ENCODE peak calls at places on chromosome 14, in ten cellular contexts. Y is effector memory CD4-positive, alpha-beta T cell; G is thoracic aorta; P is psoas muscle; T is suprapubic skin; C is fibroblast of lung; Z is ovary; X is GM23248; W is iPS DF 6.9; A is aorta. E is an unnamed sample. For H3K4me1, the result is how much of the 10 kb centered on the place peaks cover.

GRCh38 chr14:62064741-62065323 is 302.6 kb downstream of the SNAPC1 start:
- DNase-seq in Y (no peak), G (no peak), P (no peak), T (no peak), C (no peak), Z (no peak), X (no peak), W (no peak), A (no peak), E (no peak)

GRCh38 chr14:63468273-63468672 is 74.9 kb downstream of the PPP2R5E start:
- DNase-seq in Y (no peak), G (no peak), P (no peak), T (no peak), C (no peak), Z (no peak), X (no peak), W (no peak), A (no peak), E (no peak)

GRCh38 chr14:90756755-90757345 is 59.4 kb downstream of the TTC7B start:
- DNase-seq in Y (no peak), G (no peak), P (peak), T (no peak), C (no peak), Z (no peak), X (no peak), W (peak), A (no peak), E (no peak)

GRCh38 chr14:70748422-70748821 is 60.9 kb downstream of the MAP3K9 start:
- DNase-seq in Y (no peak), G (no peak), P (no peak), T (no peak), C (peak), Z (no peak), X (peak), W (no peak), A (no peak), E (no peak)

GRCh38 chr14:97276573-97276972 is 479.4 kb downstream of the VRK1 start:
- DNase-seq in Y (no peak), G (no peak), P (no peak), T (no peak), C (peak), Z (no peak), X (no peak), W (no peak), A (no peak), E (peak)

GRCh38 chr14:30848449-30849240 is 25.7 kb upstream of the COCH start:
- DNase-seq in Y (no peak), G (no peak), P (no peak), T (no peak), C (no peak), Z (no peak), X (no peak), W (no peak), A (no peak), E (no peak)

GRCh38 chr14:52043690-52044089 is 25.2 kb downstream of the NID2 start:
- DNase-seq in Y (no peak), G (no peak), P (no peak), T (no peak), C (no peak), Z (no peak), X (peak), W (no peak), A (no peak), E (no peak)

GRCh38 chr14:76480426-76480825 is 104.5 kb downstream of the ESRRB start:
- DNase-seq in Y (no peak), G (no peak), P (no peak), T (no peak), C (no peak), Z (no peak), X (no peak), W (no peak), A (no peak), E (no peak)

GRCh38 chr14:53501361-53502320 is 348.5 kb upstream of the DDHD1 start:
- DNase-seq in Y (no peak), G (no peak), P (no peak), T (no peak), C (peak), Z (no peak), X (peak), W (no peak), A (no peak), E (no peak)

GRCh38 chr14:50362791-50363733 is 33.6 kb downstream of the CDKL1 start:
- DNase-seq in Y (no peak), G (no peak), P (no peak), T (no peak), C (no peak), Z (no peak), X (peak), W (no peak), A (no peak), E (peak)

GRCh38 chr14:52110441-52111086 is 41.7 kb upstream of the NID2 start:
- DNase-seq in Y (no peak), G (no peak), P (no peak), T (no peak), C (peak), Z (no peak), X (peak), W (no peak), A (no peak), E (no peak)

GRCh38 chr14:103188691-103189480 is 65.6 kb downstream of the TNFAIP2 start:
- DNase-seq in Y (no peak), G (no peak), P (peak), T (no peak), C (no peak), Z (peak), X (peak), W (no peak), A (no peak), E (no peak)

GRCh38 chr14:96272777-96273471 is 16.9 kb downstream of the BDKRB1 start:
- DNase-seq in Y (no peak), G (no peak), P (no peak), T (no peak), C (peak), Z (no peak), X (peak), W (no peak), A (no peak), E (no peak)

GRCh38 chr14:104443391-104444158 is 136.0 kb upstream of the C14orf180 start:
- DNase-seq in Y (no peak), G (no peak), P (no peak), T (peak), C (no peak), Z (no peak), X (no peak), W (no peak), A (no peak), E (no peak)

GRCh38 chr14:93173943-93174395 is 10.7 kb downstream of the MOAP1 start:
- DNase-seq in Y (no peak), G (no peak), P (no peak), T (no peak), C (peak), Z (no peak), X (peak), W (no peak), A (no peak), E (no peak)

GRCh38 chr14:58501214-58501816 is 73.8 kb downstream of the KIAA0586 start:
- DNase-seq in Y (no peak), G (no peak), P (no peak), T (no peak), C (peak), Z (no peak), X (peak), W (peak), A (no peak), E (no peak)

GRCh38 chr14:105203057-105203494 is 22.0 kb upstream of the NUDT14 start:
- DNase-seq in Y (peak), G (peak), P (peak), T (peak), C (peak), Z (peak), X (peak), W (no peak), A (peak), E (peak)

GRCh38 chr14:104865631-104866441 is 768 bp downstream of the CEP170B start:
- DNase-seq in Y (no peak), G (no peak), P (peak), T (peak), C (peak), Z (peak), X (peak), W (no peak), A (peak), E (peak)

GRCh38 chr14:100536721-100537700 is 50.2 kb downstream of the BEGAIN start:
- DNase-seq in Y (no peak), G (peak), P (peak), T (peak), C (no peak), Z (no peak), X (no peak), W (no peak), A (peak), E (no peak)

DNA sequence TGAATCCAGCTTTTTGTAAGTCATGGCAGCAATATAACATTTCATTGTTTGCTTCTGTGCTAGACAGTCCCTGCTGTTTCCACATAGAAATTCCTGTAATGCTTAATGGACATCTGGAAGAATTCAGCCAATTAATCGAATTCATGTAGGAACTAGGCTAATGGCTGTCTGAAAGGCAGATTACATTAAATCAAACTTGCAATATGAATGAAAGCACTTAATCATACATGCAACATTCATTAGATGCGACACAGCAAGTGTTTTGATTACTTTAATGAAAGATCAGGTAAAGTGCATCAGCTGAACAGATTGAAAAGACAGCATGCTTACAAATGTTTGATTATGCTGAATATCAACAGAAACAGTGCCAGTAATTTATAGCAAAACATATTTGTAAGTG is 24.1 kb upstream of the INSM2 start:
- DNase-seq in Y (no peak), G (no peak), P (no peak), T (no peak), C (no peak), Z (no peak), X (no peak), W (no peak), A (no peak), E (no peak)
- H3K4me3 ChIP-seq in Y (no peak), G (no peak), P (no peak), T (no peak), C (no peak), Z (no peak), X (no peak), W (no peak), A (no peak), E (no peak)

GRCh38 chr14:101619484-101619883 is 58.2 kb downstream of the DIO3 start:
- DNase-seq in Y (no peak), G (no peak), P (no peak), T (no peak), C (no peak), Z (no peak), X (no peak), W (no peak), A (no peak), E (no peak)

GRCh38 chr14:101620821-101621785 is 59.8 kb downstream of the DIO3 start:
- DNase-seq in Y (no peak), G (no peak), P (no peak), T (no peak), C (no peak), Z (no peak), X (no peak), W (no peak), A (no peak), E (no peak)

GRCh38 chr14:101623077-101623372 is 61.7 kb downstream of the DIO3 start:
- DNase-seq in Y (no peak), G (no peak), P (no peak), T (no peak), C (no peak), Z (no peak), X (no peak), W (no peak), A (no peak), E (no peak)

GRCh38 chr14:101622251-101623076 is 61.2 kb downstream of the DIO3 start:
- DNase-seq in Y (no peak), G (no peak), P (no peak), T (no peak), C (no peak), Z (no peak), X (no peak), W (no peak), A (no peak), E (no peak)

DNA sequence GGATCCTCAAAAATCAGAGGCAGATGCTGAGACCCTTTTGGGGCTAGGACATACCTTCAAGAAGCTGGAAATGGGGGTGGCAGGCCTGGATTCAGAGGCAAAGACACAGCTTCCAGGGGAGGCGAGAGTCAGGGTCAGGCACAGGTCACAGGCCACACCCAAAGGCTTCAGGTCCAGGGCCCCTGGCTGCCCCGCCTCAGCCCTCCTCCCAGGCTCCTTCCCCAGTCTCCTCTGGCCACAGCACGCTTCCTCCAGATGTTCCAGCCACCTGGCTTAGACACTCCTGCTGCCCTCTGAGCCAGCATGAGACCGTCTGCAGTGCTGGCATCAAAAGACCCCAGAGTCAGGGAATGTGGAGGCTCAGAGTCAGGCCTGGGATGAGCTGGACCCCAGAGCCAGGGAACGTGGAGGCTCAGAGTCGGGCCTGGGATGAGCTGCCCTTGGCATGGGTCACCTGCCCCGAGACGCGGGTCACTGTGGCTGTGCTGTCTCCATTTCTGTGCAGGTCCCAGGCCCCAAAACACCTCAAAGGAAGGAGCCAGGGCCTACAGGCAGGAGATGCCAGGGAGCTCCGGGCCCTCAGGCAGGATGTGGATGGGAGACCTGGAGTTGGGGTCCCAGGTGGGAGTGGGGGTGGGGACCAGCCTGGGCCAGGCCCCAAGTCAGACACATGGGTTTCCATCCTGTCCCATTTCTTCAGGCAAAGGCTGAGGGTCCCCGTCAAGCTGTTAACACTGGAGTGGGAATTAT is 58.9 kb downstream of the DIO3 start:
- DNase-seq in Y (no peak), G (no peak), P (no peak), T (no peak), C (no peak), Z (no peak), X (no peak), W (no peak), A (no peak), E (no peak)
- H3K4me1 ChIP-seq in Y (under half), G (under half), P (under half), T (under half), C (under half), Z (under half), X (under half), W (under half), A (under half), E (under half)

GRCh38 chr14:55103005-55103640 is 25.9 kb upstream of the LGALS3 start:
- DNase-seq in Y (peak), G (peak), P (peak), T (peak), C (peak), Z (peak), X (peak), W (no peak), A (peak), E (peak)
- H3K4me3 ChIP-seq in Y (no peak), G (no peak), P (no peak), T (peak), C (peak), Z (no peak), X (peak), W (no peak), A (no peak), E (peak)

GRCh38 chr14:23569443-23570151 is 2.0 kb upstream of the AP1G2 start:
- DNase-seq in Y (no peak), G (no peak), P (no peak), T (peak), C (no peak), Z (no peak), X (peak), W (no peak), A (no peak), E (no peak)

GRCh38 chr14:23572841-23573240 is 5.2 kb upstream of the AP1G2 start:
- DNase-seq in Y (no peak), G (no peak), P (no peak), T (peak), C (no peak), Z (no peak), X (no peak), W (no peak), A (peak), E (no peak)

GRCh38 chr14:23571701-23572523 is 4.3 kb upstream of the AP1G2 start:
- DNase-seq in Y (no peak), G (no peak), P (no peak), T (peak), C (no peak), Z (no peak), X (no peak), W (no peak), A (peak), E (no peak)

GRCh38 chr14:23572524-23572828 is 4.9 kb upstream of the AP1G2 start:
- DNase-seq in Y (no peak), G (no peak), P (no peak), T (no peak), C (no peak), Z (no peak), X (no peak), W (no peak), A (no peak), E (no peak)

DNA sequence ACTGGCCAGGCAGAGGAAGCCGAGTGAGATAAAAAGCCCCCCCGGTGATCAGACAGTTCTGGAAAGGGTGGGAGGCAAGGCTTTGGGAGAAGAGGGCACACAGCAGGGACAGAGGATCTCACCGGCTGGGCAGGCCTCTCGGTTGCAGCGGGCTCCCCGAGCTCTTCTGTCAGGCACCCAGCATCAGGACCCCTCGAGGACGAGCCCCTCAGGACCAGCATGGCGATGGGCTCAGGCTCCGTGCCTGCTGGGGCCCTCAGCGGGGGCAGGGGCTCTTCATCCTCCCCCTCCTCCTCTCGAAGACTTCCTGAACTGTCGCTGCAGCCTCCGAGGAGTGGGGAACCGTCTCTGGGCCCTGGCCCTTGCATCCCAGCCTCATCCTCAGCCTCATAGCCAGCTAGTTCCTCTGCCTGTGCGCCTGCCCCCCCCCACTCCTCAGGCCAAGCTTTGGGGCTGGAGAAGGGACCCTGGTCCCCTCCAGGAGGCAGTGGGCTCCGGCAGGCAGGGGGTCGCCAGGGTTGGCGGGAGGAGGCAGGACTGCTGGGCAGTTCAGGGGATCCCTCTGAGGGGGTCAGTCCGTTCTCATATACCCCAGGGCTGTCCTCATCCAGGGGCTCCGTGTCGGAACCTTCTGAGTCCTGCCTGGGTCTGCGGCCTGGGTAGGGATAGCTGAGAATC is 3.4 kb upstream of the AP1G2 start:
- DNase-seq in Y (no peak), G (no peak), P (no peak), T (peak), C (no peak), Z (no peak), X (no peak), W (no peak), A (no peak), E (no peak)
- H3K4me1 ChIP-seq in Y (under half), G (under half), P (under half), T (half or more), C (under half), Z (under half), X (under half), W (under half), A (under half), E (under half)

DNA sequence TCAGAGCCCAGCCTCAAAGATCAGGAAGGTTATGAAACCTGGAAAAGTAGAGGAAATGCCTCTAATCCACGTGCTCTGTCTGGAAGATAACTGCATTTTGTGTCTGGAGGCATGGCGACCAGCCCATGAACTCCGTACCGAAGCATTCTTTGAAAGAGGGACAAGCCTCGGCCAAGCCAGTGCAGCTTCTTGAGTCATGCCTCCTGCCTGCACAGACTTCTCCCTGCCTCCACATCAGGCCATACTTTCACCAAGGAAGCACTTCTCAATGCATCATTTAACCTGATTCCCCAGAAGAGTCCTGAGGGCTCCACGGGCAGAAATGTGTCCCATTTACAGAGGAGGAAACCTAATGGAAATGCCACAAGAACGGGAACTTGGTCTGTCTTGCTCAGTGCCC is 3.4 kb downstream of the ACTN1 start:
- DNase-seq in Y (no peak), G (no peak), P (no peak), T (no peak), C (peak), Z (no peak), X (peak), W (no peak), A (no peak), E (no peak)
- H3K4me3 ChIP-seq in Y (no peak), G (peak), P (peak), T (peak), C (peak), Z (peak), X (peak), W (no peak), A (peak), E (peak)

GRCh38 chr14:35992816-35993511 is 166.8 kb downstream of the BRMS1L start:
- DNase-seq in Y (no peak), G (no peak), P (no peak), T (no peak), C (no peak), Z (no peak), X (no peak), W (no peak), A (no peak), E (no peak)
- H3K4me1 ChIP-seq in Y (under half), G (under half), P (under half), T (under half), C (under half), Z (under half), X (under half), W (under half), A (under half), E (under half)

GRCh38 chr14:34710006-34710405 is 4.4 kb downstream of the CFL2 start:
- DNase-seq in Y (no peak), G (no peak), P (no peak), T (no peak), C (no peak), Z (no peak), X (no peak), W (no peak), A (no peak), E (no peak)

GRCh38 chr14:34710744-34711143 is 3.6 kb downstream of the CFL2 start:
- DNase-seq in Y (no peak), G (no peak), P (no peak), T (no peak), C (peak), Z (no peak), X (peak), W (no peak), A (no peak), E (no peak)

GRCh38 chr14:34711808-34712712 is 2.3 kb downstream of the CFL2 start:
- DNase-seq in Y (no peak), G (no peak), P (no peak), T (no peak), C (no peak), Z (no peak), X (peak), W (no peak), A (no peak), E (no peak)

GRCh38 chr14:34713122-34713680 is 1.2 kb downstream of the CFL2 start:
- DNase-seq in Y (no peak), G (no peak), P (no peak), T (no peak), C (no peak), Z (no peak), X (no peak), W (no peak), A (no peak), E (no peak)

DNA sequence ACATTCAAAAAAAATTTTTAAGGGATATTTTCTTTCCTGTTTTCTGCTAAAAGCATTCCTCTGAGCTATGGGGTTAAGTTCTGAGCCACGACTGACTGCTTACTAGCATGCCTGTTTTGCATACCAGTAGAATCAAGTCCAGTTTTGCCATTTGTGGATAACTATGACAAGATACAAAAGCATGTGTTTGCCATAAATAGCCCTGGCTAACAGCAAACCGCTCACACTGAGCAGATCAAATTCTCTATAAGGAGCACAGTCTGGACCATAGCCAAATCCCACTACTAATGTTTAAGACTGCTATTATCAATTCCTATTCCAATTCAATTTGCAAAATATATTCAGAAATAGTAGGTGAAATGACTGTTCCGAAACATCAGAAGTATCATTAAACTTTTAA is 3.2 kb downstream of the CFL2 start:
- DNase-seq in Y (no peak), G (no peak), P (no peak), T (no peak), C (peak), Z (no peak), X (peak), W (no peak), A (no peak), E (no peak)
- H3K4me3 ChIP-seq in Y (no peak), G (peak), P (peak), T (no peak), C (no peak), Z (no peak), X (peak), W (no peak), A (no peak), E (no peak)